ENCODE peak calls at places on chromosomes 3 and 15, in eight cellular contexts. One of them, this sample, is unnamed.

GRCh38 chr3:25861566-25861965 is 71.7 kb downstream of the OXSM start:
- DNase-seq in pancreas: no peak
- DNase-seq in neural progenitor cell: no peak
- DNase-seq in AG04450: no peak
- DNase-seq in spleen: no peak
- DNase-seq in right atrium auricular region: no peak
- DNase-seq in IMR-90: no peak
- DNase-seq in A549: no peak
- DNase-seq in this sample: no peak

GRCh38 chr3:195013962-195014361 is 257.0 kb downstream of the XXYLT1 start:
- DNase-seq in pancreas: no peak
- DNase-seq in neural progenitor cell: no peak
- DNase-seq in AG04450: no peak
- DNase-seq in spleen: no peak
- DNase-seq in right atrium auricular region: no peak
- DNase-seq in IMR-90: no peak
- DNase-seq in A549: no peak
- DNase-seq in this sample: no peak

GRCh38 chr3:112498916-112499315 is 356 bp downstream of the BTLA start:
- DNase-seq in pancreas: no peak
- DNase-seq in neural progenitor cell: no peak
- DNase-seq in AG04450: no peak
- DNase-seq in spleen: no peak
- DNase-seq in right atrium auricular region: no peak
- DNase-seq in IMR-90: no peak
- DNase-seq in A549: no peak
- DNase-seq in this sample: no peak

GRCh38 chr3:117127147-117127546 is 417.6 kb downstream of the TUSC7 start:
- DNase-seq in pancreas: no peak
- DNase-seq in neural progenitor cell: no peak
- DNase-seq in AG04450: no peak
- DNase-seq in spleen: no peak
- DNase-seq in right atrium auricular region: no peak
- DNase-seq in IMR-90: no peak
- DNase-seq in A549: no peak
- DNase-seq in this sample: no peak

GRCh38 chr15:63038926-63039673 is 3.4 kb upstream of the TPM1 start:
- DNase-seq in pancreas: no peak
- DNase-seq in neural progenitor cell: no peak
- DNase-seq in AG04450: no peak
- DNase-seq in spleen: no peak
- DNase-seq in right atrium auricular region: no peak
- DNase-seq in IMR-90: peak
- DNase-seq in A549: no peak
- DNase-seq in this sample: no peak

GRCh38 chr3:115348951-115349745 is 202.1 kb upstream of the ZBTB20 start:
- DNase-seq in pancreas: no peak
- DNase-seq in neural progenitor cell: no peak
- DNase-seq in AG04450: no peak
- DNase-seq in spleen: no peak
- DNase-seq in right atrium auricular region: no peak
- DNase-seq in IMR-90: no peak
- DNase-seq in A549: no peak
- DNase-seq in this sample: no peak

GRCh38 chr3:31934018-31934417 is 47.0 kb downstream of the OSBPL10 start:
- DNase-seq in pancreas: no peak
- DNase-seq in neural progenitor cell: no peak
- DNase-seq in AG04450: no peak
- DNase-seq in spleen: no peak
- DNase-seq in right atrium auricular region: no peak
- DNase-seq in IMR-90: no peak
- DNase-seq in A549: no peak
- DNase-seq in this sample: no peak

GRCh38 chr3:171781711-171782127 is 28.6 kb downstream of the PLD1 start:
- DNase-seq in pancreas: no peak
- DNase-seq in neural progenitor cell: no peak
- DNase-seq in AG04450: peak
- DNase-seq in spleen: no peak
- DNase-seq in right atrium auricular region: no peak
- DNase-seq in IMR-90: peak
- DNase-seq in A549: no peak
- DNase-seq in this sample: no peak

GRCh38 chr3:175746308-175746707 is 887.2 kb downstream of the NAALADL2 start:
- DNase-seq in pancreas: no peak
- DNase-seq in neural progenitor cell: no peak
- DNase-seq in AG04450: no peak
- DNase-seq in spleen: no peak
- DNase-seq in right atrium auricular region: no peak
- DNase-seq in IMR-90: no peak
- DNase-seq in A549: no peak
- DNase-seq in this sample: no peak

GRCh38 chr3:9903238-9903624 is 583 bp downstream of the IL17RE start:
- DNase-seq in pancreas: no peak
- DNase-seq in neural progenitor cell: no peak
- DNase-seq in AG04450: no peak
- DNase-seq in spleen: peak
- DNase-seq in right atrium auricular region: no peak
- DNase-seq in IMR-90: peak
- DNase-seq in A549: no peak
- DNase-seq in this sample: no peak

GRCh38 chr3:186589856-186590579 is 19.5 kb downstream of the DNAJB11 start:
- DNase-seq in pancreas: peak
- DNase-seq in neural progenitor cell: no peak
- DNase-seq in AG04450: no peak
- DNase-seq in spleen: no peak
- DNase-seq in right atrium auricular region: no peak
- DNase-seq in IMR-90: peak
- DNase-seq in A549: no peak
- DNase-seq in this sample: peak

GRCh38 chr15:82018201-82018600 is 27.6 kb downstream of the MEX3B start:
- DNase-seq in pancreas: no peak
- DNase-seq in neural progenitor cell: no peak
- DNase-seq in AG04450: no peak
- DNase-seq in spleen: no peak
- DNase-seq in right atrium auricular region: no peak
- DNase-seq in IMR-90: no peak
- DNase-seq in A549: no peak
- DNase-seq in this sample: no peak

GRCh38 chr3:57279685-57280084 is 12.8 kb downstream of the ASB14 start:
- DNase-seq in pancreas: no peak
- DNase-seq in neural progenitor cell: no peak
- DNase-seq in AG04450: no peak
- DNase-seq in spleen: no peak
- DNase-seq in right atrium auricular region: no peak
- DNase-seq in IMR-90: no peak
- DNase-seq in A549: no peak
- DNase-seq in this sample: no peak

GRCh38 chr15:57505949-57506391 is 85.7 kb upstream of the MYZAP start:
- DNase-seq in pancreas: peak
- DNase-seq in neural progenitor cell: no peak
- DNase-seq in AG04450: no peak
- DNase-seq in spleen: no peak
- DNase-seq in right atrium auricular region: peak
- DNase-seq in IMR-90: no peak
- DNase-seq in A549: no peak
- DNase-seq in this sample: peak

GRCh38 chr3:128364291-128364690 is 102.4 kb downstream of the DNAJB8 start:
- DNase-seq in pancreas: no peak
- DNase-seq in neural progenitor cell: no peak
- DNase-seq in AG04450: no peak
- DNase-seq in spleen: peak
- DNase-seq in right atrium auricular region: no peak
- DNase-seq in IMR-90: no peak
- DNase-seq in A549: no peak
- DNase-seq in this sample: no peak

GRCh38 chr15:46660096-46660842 is 1025.4 kb downstream of the SQOR start:
- DNase-seq in pancreas: no peak
- DNase-seq in neural progenitor cell: no peak
- DNase-seq in AG04450: no peak
- DNase-seq in spleen: no peak
- DNase-seq in right atrium auricular region: no peak
- DNase-seq in IMR-90: no peak
- DNase-seq in A549: no peak
- DNase-seq in this sample: no peak

GRCh38 chr3:123535580-123535979 is 49.3 kb downstream of the HACD2 start:
- DNase-seq in pancreas: no peak
- DNase-seq in neural progenitor cell: no peak
- DNase-seq in AG04450: no peak
- DNase-seq in spleen: no peak
- DNase-seq in right atrium auricular region: no peak
- DNase-seq in IMR-90: peak
- DNase-seq in A549: no peak
- DNase-seq in this sample: no peak

DNA sequence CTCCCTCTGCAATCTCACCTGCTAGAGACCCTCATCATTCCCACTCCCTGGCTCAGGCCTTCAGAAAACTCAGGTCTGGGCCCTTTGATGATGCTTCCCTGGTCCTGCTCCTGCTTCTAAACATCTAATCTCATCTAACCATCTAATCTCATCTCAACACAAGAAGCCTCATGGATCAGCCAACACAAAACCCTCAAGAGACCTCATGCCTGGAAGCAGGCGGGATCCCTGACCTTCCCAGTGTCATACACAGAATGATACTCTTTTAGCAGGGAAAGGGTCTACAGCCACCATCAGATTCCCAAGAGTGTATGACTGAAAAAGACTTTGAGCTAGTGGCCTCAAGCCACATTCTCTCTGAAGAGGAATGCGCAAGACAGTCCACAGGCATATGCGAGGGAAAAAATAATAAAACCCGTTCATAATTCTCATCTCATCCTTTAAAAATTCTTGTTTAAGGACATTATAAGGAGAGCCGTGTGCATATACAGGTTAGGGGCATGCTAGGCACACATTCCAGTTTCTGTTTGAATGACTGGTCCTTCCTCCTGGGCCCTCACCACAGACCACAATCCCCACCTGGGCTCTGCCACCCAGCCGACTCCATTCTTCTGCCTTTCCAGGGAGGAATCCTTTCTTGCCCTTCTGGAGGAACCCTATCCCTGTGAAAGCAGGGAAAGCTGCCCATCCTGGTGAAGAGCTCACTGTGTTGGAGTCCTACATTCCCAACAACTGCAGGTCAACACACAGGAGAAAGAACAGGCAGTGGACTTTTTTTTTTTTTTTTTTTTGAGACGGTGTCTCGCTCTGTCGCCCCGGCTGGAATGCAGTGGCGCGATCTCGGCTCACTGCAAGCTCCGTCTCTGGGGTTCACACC is 2.2 kb downstream of the ZXDC start:
- DNase-seq in pancreas: no peak
- DNase-seq in neural progenitor cell: no peak
- DNase-seq in AG04450: no peak
- DNase-seq in spleen: peak
- DNase-seq in right atrium auricular region: no peak
- DNase-seq in IMR-90: no peak
- DNase-seq in A549: no peak
- DNase-seq in this sample: no peak
- H3K27ac ChIP-seq in pancreas: no peak
- H3K27ac ChIP-seq in neural progenitor cell: no peak
- H3K27ac ChIP-seq in AG04450: peak
- H3K27ac ChIP-seq in spleen: peak
- H3K27ac ChIP-seq in right atrium auricular region: peak
- H3K27ac ChIP-seq in IMR-90: no peak
- H3K27ac ChIP-seq in A549: peak
- H3K27ac ChIP-seq in this sample: peak

DNA sequence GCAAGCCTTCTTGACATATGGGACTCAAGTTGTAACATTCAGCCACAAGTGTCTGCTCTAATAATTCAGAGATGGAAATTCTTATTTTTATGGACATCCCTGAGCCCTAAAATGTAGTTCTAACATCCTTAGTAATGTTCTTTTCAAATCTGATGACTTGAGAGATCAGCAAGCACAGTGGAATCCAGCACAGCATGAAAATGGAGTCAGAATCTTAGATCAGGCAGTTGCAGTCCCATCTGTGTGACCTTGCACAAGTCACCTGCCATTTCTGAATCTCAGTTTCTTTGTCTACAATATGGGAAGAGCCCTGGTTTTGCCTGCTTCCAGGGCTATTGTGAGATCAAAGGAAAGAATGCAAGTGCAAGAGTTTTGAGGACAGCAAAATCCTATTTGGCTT is 183.9 kb upstream of the LPP start:
- DNase-seq in pancreas: no peak
- DNase-seq in neural progenitor cell: no peak
- DNase-seq in AG04450: no peak
- DNase-seq in spleen: no peak
- DNase-seq in right atrium auricular region: no peak
- DNase-seq in IMR-90: no peak
- DNase-seq in A549: no peak
- DNase-seq in this sample: no peak
- H3K27ac ChIP-seq in pancreas: no peak
- H3K27ac ChIP-seq in neural progenitor cell: no peak
- H3K27ac ChIP-seq in AG04450: no peak
- H3K27ac ChIP-seq in spleen: no peak
- H3K27ac ChIP-seq in right atrium auricular region: no peak
- H3K27ac ChIP-seq in IMR-90: no peak
- H3K27ac ChIP-seq in A549: no peak
- H3K27ac ChIP-seq in this sample: no peak

GRCh38 chr3:49489247-49489646 is 19.2 kb downstream of the DAG1 start:
- DNase-seq in pancreas: no peak
- DNase-seq in neural progenitor cell: no peak
- DNase-seq in AG04450: no peak
- DNase-seq in spleen: peak
- DNase-seq in right atrium auricular region: no peak
- DNase-seq in IMR-90: no peak
- DNase-seq in A549: no peak
- DNase-seq in this sample: no peak

DNA sequence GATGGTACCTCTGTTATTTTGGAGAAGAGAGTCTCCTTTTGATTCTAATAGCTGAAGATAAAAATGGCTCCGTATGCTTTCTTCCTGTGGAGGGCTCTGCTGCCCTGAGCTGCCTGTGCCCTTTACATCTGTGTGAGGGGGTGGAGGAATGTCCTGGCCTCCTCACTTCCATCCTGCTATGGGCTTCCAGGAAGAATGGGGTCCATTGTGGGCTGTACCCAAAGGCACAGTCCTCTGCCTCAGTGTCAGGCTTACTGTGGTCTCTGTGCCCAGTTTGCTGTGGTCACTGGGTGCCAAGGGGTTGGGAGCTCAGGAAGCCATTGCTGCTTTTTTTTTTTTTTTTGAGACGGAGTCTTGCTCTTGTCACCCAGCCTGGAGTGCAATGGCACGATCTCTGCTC is 14.4 kb downstream of the DAG1 start:
- DNase-seq in pancreas: no peak
- DNase-seq in neural progenitor cell: no peak
- DNase-seq in AG04450: no peak
- DNase-seq in spleen: no peak
- DNase-seq in right atrium auricular region: no peak
- DNase-seq in IMR-90: no peak
- DNase-seq in A549: no peak
- DNase-seq in this sample: no peak
- H3K27ac ChIP-seq in pancreas: no peak
- H3K27ac ChIP-seq in neural progenitor cell: no peak
- H3K27ac ChIP-seq in AG04450: no peak
- H3K27ac ChIP-seq in spleen: no peak
- H3K27ac ChIP-seq in right atrium auricular region: peak
- H3K27ac ChIP-seq in IMR-90: no peak
- H3K27ac ChIP-seq in A549: no peak
- H3K27ac ChIP-seq in this sample: peak

DNA sequence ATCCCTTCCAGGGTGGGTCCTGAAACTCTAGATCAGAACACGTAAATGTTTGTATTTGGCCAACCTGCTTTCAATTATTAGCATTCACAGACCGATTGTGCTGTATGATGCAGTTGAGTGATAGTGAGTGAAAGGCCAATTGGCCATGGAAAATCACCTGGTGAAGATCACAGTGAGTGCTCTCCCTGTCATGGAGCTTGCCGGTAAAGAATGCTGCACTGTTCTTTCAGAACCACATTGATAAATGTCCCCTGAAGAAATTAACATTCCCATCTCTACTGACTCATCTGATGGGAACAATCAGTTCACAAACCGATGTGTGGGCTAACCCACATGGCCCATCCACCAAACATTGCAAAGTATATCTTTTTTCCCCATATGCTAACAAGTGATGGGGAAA is 324.8 kb upstream of the TBL1XR1 start:
- DNase-seq in pancreas: no peak
- DNase-seq in neural progenitor cell: no peak
- DNase-seq in AG04450: no peak
- DNase-seq in spleen: no peak
- DNase-seq in right atrium auricular region: no peak
- DNase-seq in IMR-90: no peak
- DNase-seq in A549: no peak
- DNase-seq in this sample: no peak
- H3K27ac ChIP-seq in pancreas: no peak
- H3K27ac ChIP-seq in neural progenitor cell: no peak
- H3K27ac ChIP-seq in AG04450: no peak
- H3K27ac ChIP-seq in spleen: no peak
- H3K27ac ChIP-seq in right atrium auricular region: no peak
- H3K27ac ChIP-seq in IMR-90: no peak
- H3K27ac ChIP-seq in A549: no peak
- H3K27ac ChIP-seq in this sample: no peak